ENCODE peak calls at places on chromosome 21, in eight cellular contexts. A, K, T, I, Z, D, W and V are unnamed samples.

GRCh38 chr21:46116846-46117585 is 19.1 kb downstream of the COL6A2 start:
- DNase-seq in Z (no peak), A (peak), I (peak), K (no peak), D (peak), W (no peak), T (no peak), V (no peak)

GRCh38 chr21:43188181-43188580 is 19.4 kb downstream of the CRYAA start:
- DNase-seq in K (no peak), T (no peak), I (no peak), W (no peak), Z (no peak), D (peak), A (no peak), V (no peak)

GRCh38 chr21:42631142-42631541 is 22.3 kb upstream of the PDE9A start:
- DNase-seq in K (no peak), I (no peak), T (no peak), Z (no peak), W (no peak), A (no peak), D (peak), V (no peak)

GRCh38 chr21:43864313-43864805 is 664 bp upstream of the AGPAT3 start:
- DNase-seq in A (peak), I (peak), K (peak), T (no peak), D (peak), W (peak), Z (no peak), V (no peak)

GRCh38 chr21:35014302-35015044 is 34.6 kb downstream of the RUNX1 start:
- DNase-seq in K (no peak), Z (no peak), T (no peak), D (no peak), A (no peak), W (no peak), I (no peak), V (no peak)

GRCh38 chr21:36847189-36847588 is 119.3 kb downstream of the HLCS start:
- DNase-seq in A (no peak), W (no peak), K (peak), T (no peak), Z (no peak), D (no peak), I (no peak), V (no peak)

GRCh38 chr21:15370576-15370975 is 305.8 kb upstream of the NRIP1 start:
- DNase-seq in T (no peak), A (no peak), W (no peak), K (no peak), I (no peak), D (no peak), Z (no peak), V (no peak)

GRCh38 chr21:30443226-30443625 is 3.2 kb downstream of the KRTAP15-1 start:
- DNase-seq in I (no peak), W (no peak), T (no peak), D (no peak), K (no peak), Z (no peak), A (no peak), V (no peak)

GRCh38 chr21:16842716-16843115 is 670.1 kb upstream of the CXADR start:
- DNase-seq in A (no peak), I (no peak), W (no peak), T (peak), Z (no peak), D (no peak), K (no peak), V (peak)

GRCh38 chr21:28798798-28799197 is 193.9 kb downstream of the LTN1 start:
- DNase-seq in K (no peak), W (no peak), Z (no peak), I (no peak), A (no peak), D (no peak), T (no peak), V (no peak)

GRCh38 chr21:45016031-45016430 is 58.3 kb upstream of the ADARB1 start:
- DNase-seq in Z (no peak), I (no peak), T (no peak), W (no peak), K (no peak), A (no peak), D (no peak), V (no peak)

GRCh38 chr21:15614757-15615156 is 115.0 kb upstream of the USP25 start:
- DNase-seq in K (peak), I (no peak), D (no peak), Z (no peak), W (no peak), T (no peak), A (no peak), V (no peak)

GRCh38 chr21:35136106-35136505 is 87.0 kb upstream of the RUNX1 start:
- DNase-seq in I (no peak), K (no peak), W (no peak), D (no peak), Z (no peak), A (no peak), T (no peak), V (no peak)

GRCh38 chr21:46603228-46603627 is 1.7 kb downstream of the S100B start:
- DNase-seq in K (no peak), A (peak), Z (no peak), W (no peak), I (no peak), T (no peak), D (no peak), V (no peak)

GRCh38 chr21:21029159-21029558 is 30.9 kb downstream of the NCAM2 start:
- DNase-seq in D (no peak), W (no peak), K (no peak), Z (no peak), A (no peak), T (no peak), I (no peak), V (no peak)

GRCh38 chr21:27649323-27649722 is 682.4 kb upstream of the ADAMTS5 start:
- DNase-seq in A (no peak), Z (no peak), T (no peak), K (no peak), I (no peak), W (no peak), D (no peak), V (no peak)

GRCh38 chr21:35019631-35020032 is 29.5 kb downstream of the RUNX1 start:
- DNase-seq in K (peak), T (no peak), D (peak), W (no peak), A (no peak), Z (no peak), I (no peak), V (no peak)

GRCh38 chr21:25636727-25637126 is 2.3 kb upstream of the JAM2 start:
- DNase-seq in T (no peak), D (no peak), W (no peak), I (no peak), A (no peak), K (no peak), Z (no peak), V (no peak)

GRCh38 chr21:28237661-28238060 is 755.0 kb downstream of the LTN1 start:
- DNase-seq in T (no peak), W (no peak), A (no peak), D (peak), I (no peak), Z (no peak), K (no peak), V (no peak)

GRCh38 chr21:17372200-17372599 is 140.6 kb upstream of the CXADR start:
- DNase-seq in D (no peak), I (no peak), W (no peak), T (no peak), Z (no peak), A (no peak), K (no peak), V (no peak)

GRCh38 chr21:46063227-46063626 is 34.7 kb upstream of the COL6A2 start:
- DNase-seq in D (peak), A (no peak), I (no peak), T (no peak), W (no peak), Z (no peak), K (no peak), V (no peak)

GRCh38 chr21:21085206-21085605 is 87.0 kb downstream of the NCAM2 start:
- DNase-seq in I (no peak), W (no peak), A (no peak), K (no peak), Z (no peak), D (no peak), T (no peak), V (peak)

GRCh38 chr21:46185717-46186116 is 1.5 kb upstream of the SPATC1L start:
- DNase-seq in K (no peak), I (no peak), A (no peak), T (no peak), Z (no peak), W (no peak), D (no peak), V (no peak)

GRCh38 chr21:26758083-26758861 is 86.9 kb downstream of the ADAMTS1 start:
- DNase-seq in Z (no peak), W (no peak), K (no peak), A (no peak), T (no peak), D (no peak), I (no peak), V (no peak)

GRCh38 chr21:24265987-24266386 is 1341.3 kb downstream of the MRPL39 start:
- DNase-seq in W (no peak), A (no peak), D (no peak), I (no peak), Z (no peak), K (no peak), T (no peak), V (no peak)

GRCh38 chr21:35529141-35529863 is 480.2 kb upstream of the RUNX1 start:
- DNase-seq in A (no peak), I (no peak), W (no peak), T (no peak), K (peak), D (no peak), Z (no peak), V (no peak)

GRCh38 chr21:15058718-15059316 is 6.0 kb downstream of the NRIP1 start:
- DNase-seq in D (no peak), I (no peak), Z (no peak), A (no peak), T (peak), K (peak), W (no peak), V (no peak)

GRCh38 chr21:45460611-45461368 is 55.8 kb downstream of the COL18A1 start:
- DNase-seq in Z (no peak), I (no peak), W (no peak), D (no peak), T (no peak), A (no peak), K (no peak), V (no peak)

GRCh38 chr21:45306453-45306831 is 18.7 kb upstream of the POFUT2 start:
- DNase-seq in W (no peak), T (no peak), Z (no peak), D (no peak), A (no peak), K (no peak), I (no peak), V (no peak)

GRCh38 chr21:18245493-18245967 is 897 bp downstream of the CHODL start:
- DNase-seq in A (no peak), Z (no peak), D (no peak), I (no peak), W (no peak), K (peak), T (no peak), V (peak)

GRCh38 chr21:34129039-34129891 is 55.9 kb downstream of the MRPS6 start:
- DNase-seq in A (peak), T (peak), Z (no peak), D (no peak), W (peak), I (no peak), K (peak), V (peak)

GRCh38 chr21:43827015-43827611 is 37.7 kb downstream of the RRP1 start:
- DNase-seq in W (no peak), D (no peak), A (no peak), K (peak), Z (no peak), T (no peak), I (no peak), V (no peak)

GRCh38 chr21:39705849-39706248 is 39.1 kb upstream of the IGSF5 start:
- DNase-seq in W (no peak), T (no peak), A (no peak), I (no peak), Z (no peak), K (no peak), D (no peak), V (no peak)

GRCh38 chr21:33240404-33240803 is 10.7 kb downstream of the IFNAR2 start:
- DNase-seq in K (no peak), W (no peak), Z (no peak), T (no peak), A (no peak), I (no peak), D (no peak), V (no peak)

GRCh38 chr21:36175771-36176565 is 19.3 kb downstream of the DOP1B start:
- DNase-seq in Z (no peak), D (no peak), A (peak), K (no peak), I (no peak), T (no peak), W (no peak), V (peak)

GRCh38 chr21:25361765-25362164 is 245.5 kb downstream of the MRPL39 start:
- DNase-seq in I (no peak), A (no peak), T (no peak), Z (no peak), D (no peak), W (no peak), K (no peak), V (no peak)

GRCh38 chr21:46116189-46116845 is 18.4 kb downstream of the COL6A2 start:
- DNase-seq in I (peak), W (no peak), A (peak), T (no peak), D (peak), Z (no peak), K (no peak), V (no peak)